ENCODE peak calls at places on chromosome 5, in ten cellular contexts. Z, J, P, S, Q, I, K, D, V and G are unnamed samples.

GRCh38 chr5:4984461-4984860 is 155.7 kb upstream of the ADAMTS16 start:
- DNase-seq in Z (no peak), J (no peak), P (no peak), S (no peak), Q (no peak), I (no peak), K (no peak), D (no peak), V (no peak), G (no peak)

GRCh38 chr5:43802119-43802518 is 199.1 kb downstream of the NNT start:
- DNase-seq in Z (no peak), J (peak), P (no peak), S (no peak), Q (peak), I (no peak), K (no peak), D (no peak), V (no peak), G (no peak)

GRCh38 chr5:154446183-154447073 is 631 bp downstream of the SAP30L start:
- DNase-seq in Z (peak), J (peak), P (no peak), S (peak), Q (no peak), I (peak), K (peak), D (peak), V (peak), G (peak)

GRCh38 chr5:141272906-141273305 is 27.7 kb downstream of the PCDHB15 start:
- DNase-seq in Z (no peak), J (no peak), P (no peak), S (no peak), Q (no peak), I (no peak), K (no peak), D (peak), V (no peak), G (peak)

GRCh38 chr5:168286386-168286785 is 5.1 kb upstream of the WWC1 start:
- DNase-seq in Z (no peak), J (no peak), P (no peak), S (no peak), Q (no peak), I (no peak), K (no peak), D (no peak), V (no peak), G (no peak)

GRCh38 chr5:98770911-98771322 is 2.5 kb upstream of the RGMB start:
- DNase-seq in Z (no peak), J (no peak), P (no peak), S (no peak), Q (no peak), I (no peak), K (peak), D (no peak), V (no peak), G (no peak)

GRCh38 chr5:66814146-66814991 is 218.2 kb downstream of the MAST4 start:
- DNase-seq in Z (no peak), J (peak), P (no peak), S (no peak), Q (no peak), I (peak), K (peak), D (peak), V (peak), G (peak)

GRCh38 chr5:175325681-175326080 is 118.3 kb downstream of the DRD1 start:
- DNase-seq in Z (no peak), J (peak), P (peak), S (no peak), Q (no peak), I (no peak), K (no peak), D (no peak), V (no peak), G (no peak)

GRCh38 chr5:107519900-107520354 is 150.8 kb downstream of the EFNA5 start:
- DNase-seq in Z (no peak), J (peak), P (no peak), S (no peak), Q (no peak), I (no peak), K (no peak), D (no peak), V (peak), G (no peak)

GRCh38 chr5:123805300-123805699 is 293.3 kb downstream of the CSNK1G3 start:
- DNase-seq in Z (no peak), J (no peak), P (no peak), S (no peak), Q (no peak), I (no peak), K (no peak), D (no peak), V (no peak), G (no peak)

GRCh38 chr5:9437741-9438240 is 108.1 kb downstream of the SEMA5A start:
- DNase-seq in Z (no peak), J (peak), P (no peak), S (no peak), Q (peak), I (peak), K (no peak), D (no peak), V (no peak), G (no peak)

GRCh38 chr5:96875805-96876291 is 452 bp upstream of the ERAP2 start:
- DNase-seq in Z (no peak), J (no peak), P (no peak), S (no peak), Q (no peak), I (no peak), K (peak), D (no peak), V (peak), G (no peak)

GRCh38 chr5:98510111-98510510 is 263.4 kb upstream of the RGMB start:
- DNase-seq in Z (no peak), J (no peak), P (no peak), S (no peak), Q (no peak), I (no peak), K (no peak), D (no peak), V (no peak), G (peak)

GRCh38 chr5:61482980-61483379 is 150.9 kb downstream of the ZSWIM6 start:
- DNase-seq in Z (no peak), J (no peak), P (no peak), S (no peak), Q (no peak), I (no peak), K (no peak), D (no peak), V (no peak), G (no peak)

GRCh38 chr5:95759634-95760033 is 28.5 kb downstream of the RHOBTB3 start:
- DNase-seq in Z (no peak), J (no peak), P (peak), S (no peak), Q (peak), I (no peak), K (no peak), D (no peak), V (no peak), G (no peak)

GRCh38 chr5:72093231-72093630 is 14.0 kb upstream of the MAP1B start:
- DNase-seq in Z (no peak), J (no peak), P (no peak), S (no peak), Q (no peak), I (no peak), K (no peak), D (no peak), V (no peak), G (no peak)

GRCh38 chr5:15763754-15764153 is 263.8 kb downstream of the FBXL7 start:
- DNase-seq in Z (no peak), J (no peak), P (no peak), S (no peak), Q (peak), I (no peak), K (no peak), D (no peak), V (peak), G (no peak)

GRCh38 chr5:78467744-78468357 is 107.4 kb downstream of the SCAMP1 start:
- DNase-seq in Z (no peak), J (peak), P (peak), S (no peak), Q (no peak), I (no peak), K (peak), D (no peak), V (no peak), G (no peak)

GRCh38 chr5:173882632-173883031 is 5.5 kb upstream of the CPEB4 start:
- DNase-seq in Z (no peak), J (no peak), P (no peak), S (no peak), Q (no peak), I (no peak), K (no peak), D (no peak), V (no peak), G (no peak)

GRCh38 chr5:91494447-91495001 is 111.4 kb upstream of the ARRDC3 start:
- DNase-seq in Z (no peak), J (no peak), P (no peak), S (no peak), Q (no peak), I (no peak), K (peak), D (no peak), V (no peak), G (no peak)

GRCh38 chr5:66720776-66721175 is 124.6 kb downstream of the MAST4 start:
- DNase-seq in Z (no peak), J (no peak), P (no peak), S (no peak), Q (no peak), I (no peak), K (no peak), D (no peak), V (no peak), G (no peak)

GRCh38 chr5:155050384-155051019 is 36.9 kb downstream of the KIF4B start:
- DNase-seq in Z (no peak), J (no peak), P (no peak), S (no peak), Q (no peak), I (no peak), K (no peak), D (no peak), V (peak), G (no peak)

GRCh38 chr5:56314536-56314935 is 81.4 kb upstream of the ANKRD55 start:
- DNase-seq in Z (no peak), J (no peak), P (no peak), S (no peak), Q (no peak), I (no peak), K (peak), D (no peak), V (peak), G (peak)

GRCh38 chr5:120160120-120160895 is 303.8 kb upstream of the PRR16 start:
- DNase-seq in Z (no peak), J (peak), P (peak), S (no peak), Q (peak), I (no peak), K (no peak), D (no peak), V (no peak), G (no peak)

GRCh38 chr5:109945097-109945678 is 255.5 kb downstream of the MAN2A1 start:
- DNase-seq in Z (no peak), J (no peak), P (no peak), S (no peak), Q (no peak), I (no peak), K (peak), D (no peak), V (peak), G (no peak)

GRCh38 chr5:159156426-159156835 is 52.9 kb downstream of the RNF145 start:
- DNase-seq in Z (no peak), J (no peak), P (no peak), S (no peak), Q (no peak), I (no peak), K (no peak), D (no peak), V (no peak), G (no peak)

GRCh38 chr5:83586874-83587776 is 115.6 kb downstream of the VCAN start:
- DNase-seq in Z (no peak), J (peak), P (peak), S (no peak), Q (peak), I (no peak), K (no peak), D (no peak), V (no peak), G (no peak)

GRCh38 chr5:95620870-95621838 is 1.3 kb downstream of the GPR150 start:
- DNase-seq in Z (peak), J (peak), P (no peak), S (peak), Q (no peak), I (no peak), K (peak), D (peak), V (peak), G (peak)

GRCh38 chr5:79859588-79859987 is 131.5 kb downstream of the MTX3 start:
- DNase-seq in Z (no peak), J (no peak), P (no peak), S (no peak), Q (no peak), I (no peak), K (no peak), D (no peak), V (no peak), G (no peak)

GRCh38 chr5:32692066-32692746 is 18.9 kb upstream of the NPR3 start:
- DNase-seq in Z (no peak), J (peak), P (no peak), S (no peak), Q (peak), I (no peak), K (no peak), D (no peak), V (no peak), G (no peak)

GRCh38 chr5:82523633-82524032 is 245.5 kb upstream of the RPS23 start:
- DNase-seq in Z (no peak), J (no peak), P (no peak), S (no peak), Q (no peak), I (no peak), K (no peak), D (no peak), V (no peak), G (no peak)

GRCh38 chr5:134749415-134749814 is 9.2 kb upstream of the DDX46 start:
- DNase-seq in Z (no peak), J (no peak), P (no peak), S (no peak), Q (no peak), I (no peak), K (no peak), D (no peak), V (peak), G (no peak)

GRCh38 chr5:122076669-122077450 is 1.2 kb downstream of the LOX start:
- DNase-seq in Z (no peak), J (peak), P (no peak), S (no peak), Q (no peak), I (peak), K (peak), D (peak), V (peak), G (peak)

GRCh38 chr5:58860680-58861079 is 277.8 kb downstream of the RAB3C start:
- DNase-seq in Z (no peak), J (no peak), P (no peak), S (no peak), Q (no peak), I (no peak), K (no peak), D (no peak), V (no peak), G (no peak)

GRCh38 chr5:171143171-171143570 is 165.9 kb upstream of the TLX3 start:
- DNase-seq in Z (no peak), J (no peak), P (no peak), S (no peak), Q (no peak), I (no peak), K (no peak), D (no peak), V (no peak), G (no peak)

GRCh38 chr5:56951131-56951945 is 585 bp downstream of the MIER3 start:
- DNase-seq in Z (peak), J (peak), P (no peak), S (peak), Q (no peak), I (no peak), K (peak), D (peak), V (peak), G (peak)

GRCh38 chr5:773517-774264 is 10.8 kb downstream of the ZDHHC11B start:
- DNase-seq in Z (no peak), J (peak), P (no peak), S (no peak), Q (no peak), I (no peak), K (no peak), D (peak), V (peak), G (no peak)

GRCh38 chr5:40334242-40334635 is 345.5 kb upstream of the PTGER4 start:
- DNase-seq in Z (no peak), J (no peak), P (no peak), S (no peak), Q (no peak), I (no peak), K (no peak), D (no peak), V (no peak), G (no peak)